ENCODE peak calls at places on chromosomes 16 and 17, in ten cellular contexts. One of them, this sample, is unnamed.

GRCh38 chr17:78929908-78930775 is 5.0 kb upstream of the TIMP2 start:
- DNase-seq in activated T-helper 1 cell treated with Interleukin-2 at 50 U/mL for 16 hours: no peak
- DNase-seq in GM10248: no peak
- DNase-seq in activated naive CD4-positive, alpha-beta T cell: no peak
- DNase-seq in iPS-NIHi11: no peak
- DNase-seq in BE2C: no peak
- DNase-seq in dorsolateral prefrontal cortex: no peak
- DNase-seq in HFFc6: no peak
- DNase-seq in cardiac fibroblast: no peak
- DNase-seq in psoas muscle: peak
- DNase-seq in this sample: no peak

GRCh38 chr16:67563708-67564468 is 1.6 kb downstream of the CTCF start:
- DNase-seq in HFFc6: peak
- DNase-seq in psoas muscle: peak
- DNase-seq in GM10248: no peak
- DNase-seq in iPS-NIHi11: no peak
- DNase-seq in activated T-helper 1 cell treated with Interleukin-2 at 50 U/mL for 16 hours: no peak
- DNase-seq in activated naive CD4-positive, alpha-beta T cell: no peak
- DNase-seq in BE2C: no peak
- DNase-seq in cardiac fibroblast: peak
- DNase-seq in dorsolateral prefrontal cortex: no peak
- DNase-seq in this sample: peak

GRCh38 chr16:35184356-35184870 is 1725.0 kb downstream of the TP53TG3F start:
- DNase-seq in iPS-NIHi11: no peak
- DNase-seq in cardiac fibroblast: no peak
- DNase-seq in HFFc6: no peak
- DNase-seq in dorsolateral prefrontal cortex: no peak
- DNase-seq in psoas muscle: no peak
- DNase-seq in GM10248: no peak
- DNase-seq in activated naive CD4-positive, alpha-beta T cell: no peak
- DNase-seq in activated T-helper 1 cell treated with Interleukin-2 at 50 U/mL for 16 hours: no peak
- DNase-seq in BE2C: no peak
- DNase-seq in this sample: no peak

GRCh38 chr16:59683709-59684108 is 949.6 kb upstream of the GOT2 start:
- DNase-seq in BE2C: no peak
- DNase-seq in activated T-helper 1 cell treated with Interleukin-2 at 50 U/mL for 16 hours: no peak
- DNase-seq in psoas muscle: no peak
- DNase-seq in cardiac fibroblast: peak
- DNase-seq in iPS-NIHi11: no peak
- DNase-seq in activated naive CD4-positive, alpha-beta T cell: no peak
- DNase-seq in GM10248: no peak
- DNase-seq in dorsolateral prefrontal cortex: no peak
- DNase-seq in HFFc6: no peak
- DNase-seq in this sample: no peak

GRCh38 chr16:4369006-4369766 is 2.5 kb upstream of the VASN start:
- DNase-seq in iPS-NIHi11: no peak
- DNase-seq in BE2C: no peak
- DNase-seq in cardiac fibroblast: peak
- DNase-seq in psoas muscle: no peak
- DNase-seq in HFFc6: peak
- DNase-seq in activated naive CD4-positive, alpha-beta T cell: no peak
- DNase-seq in GM10248: no peak
- DNase-seq in dorsolateral prefrontal cortex: no peak
- DNase-seq in activated T-helper 1 cell treated with Interleukin-2 at 50 U/mL for 16 hours: no peak
- DNase-seq in this sample: no peak

GRCh38 chr16:86517652-86518258 is 7.4 kb downstream of the FOXF1 start:
- DNase-seq in GM10248: peak
- DNase-seq in HFFc6: peak
- DNase-seq in activated T-helper 1 cell treated with Interleukin-2 at 50 U/mL for 16 hours: no peak
- DNase-seq in iPS-NIHi11: peak
- DNase-seq in activated naive CD4-positive, alpha-beta T cell: no peak
- DNase-seq in BE2C: peak
- DNase-seq in psoas muscle: peak
- DNase-seq in dorsolateral prefrontal cortex: peak
- DNase-seq in cardiac fibroblast: peak
- DNase-seq in this sample: no peak

GRCh38 chr16:67842509-67843342 is 606 bp downstream of the THAP11 start:
- DNase-seq in GM10248: peak
- DNase-seq in iPS-NIHi11: peak
- DNase-seq in BE2C: peak
- DNase-seq in psoas muscle: peak
- DNase-seq in dorsolateral prefrontal cortex: peak
- DNase-seq in HFFc6: peak
- DNase-seq in cardiac fibroblast: peak
- DNase-seq in activated naive CD4-positive, alpha-beta T cell: peak
- DNase-seq in activated T-helper 1 cell treated with Interleukin-2 at 50 U/mL for 16 hours: peak
- DNase-seq in this sample: peak

GRCh38 chr16:450385-450784 is 24.9 kb downstream of the RAB11FIP3 start:
- DNase-seq in HFFc6: no peak
- DNase-seq in activated naive CD4-positive, alpha-beta T cell: no peak
- DNase-seq in cardiac fibroblast: no peak
- DNase-seq in psoas muscle: no peak
- DNase-seq in BE2C: no peak
- DNase-seq in dorsolateral prefrontal cortex: no peak
- DNase-seq in iPS-NIHi11: no peak
- DNase-seq in activated T-helper 1 cell treated with Interleukin-2 at 50 U/mL for 16 hours: no peak
- DNase-seq in GM10248: peak
- DNase-seq in this sample: peak

GRCh38 chr17:67980456-67980855 is 15.8 kb downstream of the C17orf58 start:
- DNase-seq in dorsolateral prefrontal cortex: no peak
- DNase-seq in activated naive CD4-positive, alpha-beta T cell: no peak
- DNase-seq in BE2C: no peak
- DNase-seq in psoas muscle: no peak
- DNase-seq in iPS-NIHi11: no peak
- DNase-seq in GM10248: no peak
- DNase-seq in activated T-helper 1 cell treated with Interleukin-2 at 50 U/mL for 16 hours: no peak
- DNase-seq in HFFc6: no peak
- DNase-seq in cardiac fibroblast: no peak
- DNase-seq in this sample: no peak

GRCh38 chr16:1706386-1707192 is 594 bp downstream of the MAPK8IP3 start:
- DNase-seq in GM10248: peak
- DNase-seq in dorsolateral prefrontal cortex: no peak
- DNase-seq in BE2C: peak
- DNase-seq in iPS-NIHi11: peak
- DNase-seq in activated naive CD4-positive, alpha-beta T cell: peak
- DNase-seq in cardiac fibroblast: peak
- DNase-seq in psoas muscle: no peak
- DNase-seq in activated T-helper 1 cell treated with Interleukin-2 at 50 U/mL for 16 hours: no peak
- DNase-seq in HFFc6: peak
- DNase-seq in this sample: no peak

GRCh38 chr17:1104222-1104621 is 75.6 kb downstream of the ABR start:
- DNase-seq in HFFc6: no peak
- DNase-seq in psoas muscle: no peak
- DNase-seq in activated naive CD4-positive, alpha-beta T cell: no peak
- DNase-seq in iPS-NIHi11: no peak
- DNase-seq in activated T-helper 1 cell treated with Interleukin-2 at 50 U/mL for 16 hours: no peak
- DNase-seq in dorsolateral prefrontal cortex: no peak
- DNase-seq in GM10248: no peak
- DNase-seq in BE2C: no peak
- DNase-seq in cardiac fibroblast: no peak
- DNase-seq in this sample: no peak

GRCh38 chr16:88343276-88343791 is 39.4 kb upstream of the ZNF469 start:
- DNase-seq in psoas muscle: no peak
- DNase-seq in BE2C: no peak
- DNase-seq in activated naive CD4-positive, alpha-beta T cell: no peak
- DNase-seq in activated T-helper 1 cell treated with Interleukin-2 at 50 U/mL for 16 hours: no peak
- DNase-seq in GM10248: no peak
- DNase-seq in iPS-NIHi11: no peak
- DNase-seq in cardiac fibroblast: no peak
- DNase-seq in dorsolateral prefrontal cortex: no peak
- DNase-seq in HFFc6: no peak
- DNase-seq in this sample: no peak

GRCh38 chr17:45006927-45007461 is 38.9 kb upstream of the C1QL1 start:
- DNase-seq in dorsolateral prefrontal cortex: no peak
- DNase-seq in psoas muscle: no peak
- DNase-seq in BE2C: no peak
- DNase-seq in activated naive CD4-positive, alpha-beta T cell: no peak
- DNase-seq in HFFc6: no peak
- DNase-seq in activated T-helper 1 cell treated with Interleukin-2 at 50 U/mL for 16 hours: no peak
- DNase-seq in cardiac fibroblast: no peak
- DNase-seq in GM10248: no peak
- DNase-seq in iPS-NIHi11: peak
- DNase-seq in this sample: no peak

GRCh38 chr17:67365762-67366192 is 600 bp downstream of the PSMD12 start:
- DNase-seq in BE2C: no peak
- DNase-seq in psoas muscle: no peak
- DNase-seq in GM10248: no peak
- DNase-seq in activated T-helper 1 cell treated with Interleukin-2 at 50 U/mL for 16 hours: no peak
- DNase-seq in iPS-NIHi11: no peak
- DNase-seq in HFFc6: peak
- DNase-seq in cardiac fibroblast: peak
- DNase-seq in dorsolateral prefrontal cortex: no peak
- DNase-seq in activated naive CD4-positive, alpha-beta T cell: no peak
- DNase-seq in this sample: peak

GRCh38 chr17:20706752-20707372 is 127.3 kb downstream of the CDRT15L2 start:
- DNase-seq in iPS-NIHi11: no peak
- DNase-seq in BE2C: no peak
- DNase-seq in psoas muscle: no peak
- DNase-seq in activated naive CD4-positive, alpha-beta T cell: no peak
- DNase-seq in cardiac fibroblast: no peak
- DNase-seq in dorsolateral prefrontal cortex: no peak
- DNase-seq in GM10248: no peak
- DNase-seq in activated T-helper 1 cell treated with Interleukin-2 at 50 U/mL for 16 hours: no peak
- DNase-seq in HFFc6: no peak
- DNase-seq in this sample: peak

GRCh38 chr16:79607587-79607986 is 7.0 kb upstream of the MAF start:
- DNase-seq in GM10248: no peak
- DNase-seq in HFFc6: no peak
- DNase-seq in BE2C: no peak
- DNase-seq in activated naive CD4-positive, alpha-beta T cell: no peak
- DNase-seq in iPS-NIHi11: no peak
- DNase-seq in cardiac fibroblast: peak
- DNase-seq in dorsolateral prefrontal cortex: no peak
- DNase-seq in psoas muscle: no peak
- DNase-seq in activated T-helper 1 cell treated with Interleukin-2 at 50 U/mL for 16 hours: no peak
- DNase-seq in this sample: no peak

GRCh38 chr16:57446530-57447141 is 549 bp downstream of the CIAPIN1 start:
- DNase-seq in activated T-helper 1 cell treated with Interleukin-2 at 50 U/mL for 16 hours: peak
- DNase-seq in BE2C: peak
- DNase-seq in HFFc6: peak
- DNase-seq in psoas muscle: peak
- DNase-seq in cardiac fibroblast: peak
- DNase-seq in GM10248: peak
- DNase-seq in iPS-NIHi11: peak
- DNase-seq in dorsolateral prefrontal cortex: no peak
- DNase-seq in activated naive CD4-positive, alpha-beta T cell: no peak
- DNase-seq in this sample: peak

GRCh38 chr16:9800180-9800738 is 382.0 kb downstream of the GRIN2A start:
- DNase-seq in cardiac fibroblast: peak
- DNase-seq in GM10248: no peak
- DNase-seq in BE2C: no peak
- DNase-seq in activated T-helper 1 cell treated with Interleukin-2 at 50 U/mL for 16 hours: no peak
- DNase-seq in psoas muscle: no peak
- DNase-seq in HFFc6: no peak
- DNase-seq in activated naive CD4-positive, alpha-beta T cell: no peak
- DNase-seq in iPS-NIHi11: no peak
- DNase-seq in dorsolateral prefrontal cortex: no peak
- DNase-seq in this sample: no peak

GRCh38 chr17:35314415-35315216 is 58.8 kb downstream of the SLFN11 start:
- DNase-seq in BE2C: no peak
- DNase-seq in GM10248: no peak
- DNase-seq in activated T-helper 1 cell treated with Interleukin-2 at 50 U/mL for 16 hours: no peak
- DNase-seq in HFFc6: no peak
- DNase-seq in dorsolateral prefrontal cortex: no peak
- DNase-seq in psoas muscle: no peak
- DNase-seq in activated naive CD4-positive, alpha-beta T cell: no peak
- DNase-seq in iPS-NIHi11: no peak
- DNase-seq in cardiac fibroblast: peak
- DNase-seq in this sample: no peak

GRCh38 chr17:57561072-57561861 is 183.8 kb downstream of the CCDC182 start:
- DNase-seq in dorsolateral prefrontal cortex: no peak
- DNase-seq in iPS-NIHi11: no peak
- DNase-seq in GM10248: no peak
- DNase-seq in cardiac fibroblast: no peak
- DNase-seq in BE2C: no peak
- DNase-seq in psoas muscle: no peak
- DNase-seq in activated naive CD4-positive, alpha-beta T cell: no peak
- DNase-seq in activated T-helper 1 cell treated with Interleukin-2 at 50 U/mL for 16 hours: no peak
- DNase-seq in HFFc6: no peak
- DNase-seq in this sample: peak

GRCh38 chr17:6589266-6589946 is 33.1 kb upstream of the PITPNM3 start:
- DNase-seq in HFFc6: peak
- DNase-seq in GM10248: no peak
- DNase-seq in dorsolateral prefrontal cortex: no peak
- DNase-seq in psoas muscle: no peak
- DNase-seq in activated naive CD4-positive, alpha-beta T cell: no peak
- DNase-seq in activated T-helper 1 cell treated with Interleukin-2 at 50 U/mL for 16 hours: no peak
- DNase-seq in iPS-NIHi11: no peak
- DNase-seq in BE2C: no peak
- DNase-seq in cardiac fibroblast: peak
- DNase-seq in this sample: no peak

GRCh38 chr16:57603110-57604024 is 25.1 kb upstream of the ADGRG1 start:
- DNase-seq in activated naive CD4-positive, alpha-beta T cell: no peak
- DNase-seq in activated T-helper 1 cell treated with Interleukin-2 at 50 U/mL for 16 hours: no peak
- DNase-seq in cardiac fibroblast: no peak
- DNase-seq in HFFc6: no peak
- DNase-seq in BE2C: no peak
- DNase-seq in iPS-NIHi11: no peak
- DNase-seq in GM10248: no peak
- DNase-seq in dorsolateral prefrontal cortex: peak
- DNase-seq in psoas muscle: no peak
- DNase-seq in this sample: peak

GRCh38 chr17:67718325-67718941 is 697 bp downstream of the NOL11 start:
- DNase-seq in activated naive CD4-positive, alpha-beta T cell: no peak
- DNase-seq in activated T-helper 1 cell treated with Interleukin-2 at 50 U/mL for 16 hours: peak
- DNase-seq in GM10248: peak
- DNase-seq in BE2C: peak
- DNase-seq in HFFc6: peak
- DNase-seq in dorsolateral prefrontal cortex: no peak
- DNase-seq in psoas muscle: no peak
- DNase-seq in iPS-NIHi11: no peak
- DNase-seq in cardiac fibroblast: peak
- DNase-seq in this sample: peak

GRCh38 chr17:57861000-57861736 is 11.3 kb upstream of the MRPS23 start:
- DNase-seq in dorsolateral prefrontal cortex: no peak
- DNase-seq in HFFc6: no peak
- DNase-seq in GM10248: peak
- DNase-seq in iPS-NIHi11: peak
- DNase-seq in BE2C: no peak
- DNase-seq in activated naive CD4-positive, alpha-beta T cell: no peak
- DNase-seq in psoas muscle: peak
- DNase-seq in activated T-helper 1 cell treated with Interleukin-2 at 50 U/mL for 16 hours: peak
- DNase-seq in cardiac fibroblast: peak
- DNase-seq in this sample: peak

GRCh38 chr16:66357523-66357928 is 9.0 kb upstream of the CDH5 start:
- DNase-seq in HFFc6: peak
- DNase-seq in BE2C: peak
- DNase-seq in psoas muscle: no peak
- DNase-seq in activated T-helper 1 cell treated with Interleukin-2 at 50 U/mL for 16 hours: no peak
- DNase-seq in activated naive CD4-positive, alpha-beta T cell: no peak
- DNase-seq in iPS-NIHi11: peak
- DNase-seq in GM10248: peak
- DNase-seq in dorsolateral prefrontal cortex: peak
- DNase-seq in cardiac fibroblast: peak
- DNase-seq in this sample: peak

GRCh38 chr16:21263640-21264211 is 14.4 kb downstream of the CRYM start:
- DNase-seq in BE2C: no peak
- DNase-seq in iPS-NIHi11: no peak
- DNase-seq in HFFc6: peak
- DNase-seq in activated naive CD4-positive, alpha-beta T cell: no peak
- DNase-seq in activated T-helper 1 cell treated with Interleukin-2 at 50 U/mL for 16 hours: no peak
- DNase-seq in dorsolateral prefrontal cortex: no peak
- DNase-seq in cardiac fibroblast: no peak
- DNase-seq in GM10248: peak
- DNase-seq in psoas muscle: no peak
- DNase-seq in this sample: no peak

GRCh38 chr16:68839831-68840230 is 3.5 kb upstream of the TANGO6 start:
- DNase-seq in cardiac fibroblast: no peak
- DNase-seq in iPS-NIHi11: no peak
- DNase-seq in GM10248: no peak
- DNase-seq in activated naive CD4-positive, alpha-beta T cell: no peak
- DNase-seq in activated T-helper 1 cell treated with Interleukin-2 at 50 U/mL for 16 hours: no peak
- DNase-seq in HFFc6: no peak
- DNase-seq in psoas muscle: no peak
- DNase-seq in BE2C: no peak
- DNase-seq in dorsolateral prefrontal cortex: no peak
- DNase-seq in this sample: no peak

GRCh38 chr17:48542114-48542955 is 2.6 kb downstream of the HOXB2 start:
- DNase-seq in iPS-NIHi11: no peak
- DNase-seq in activated naive CD4-positive, alpha-beta T cell: no peak
- DNase-seq in BE2C: no peak
- DNase-seq in psoas muscle: no peak
- DNase-seq in HFFc6: no peak
- DNase-seq in activated T-helper 1 cell treated with Interleukin-2 at 50 U/mL for 16 hours: no peak
- DNase-seq in cardiac fibroblast: peak
- DNase-seq in dorsolateral prefrontal cortex: no peak
- DNase-seq in GM10248: no peak
- DNase-seq in this sample: no peak

This sample was measured in MV-4-11.